ENCODE peak calls at places on chromosomes 13 and 19, in four cellular contexts. Z is PC-9, Y is neural progenitor cell, C is mammary epithelial cell. F is an unnamed sample.

GRCh38 chr13:76043882-76044281 is 407.8 kb downstream of the LMO7 start:
- DNase-seq in Z (no peak), Y (peak; percentile 19), C (no peak), F (no peak)

GRCh38 chr19:14006766-14007562 is 844 bp upstream of the RFX1 start:
- DNase-seq in Z (no peak), Y (no peak), C (no peak), F (no peak)

GRCh38 chr19:48873476-48874308 is 1.5 kb downstream of the PPP1R15A start:
- DNase-seq in Z (no peak), Y (peak; percentile 0), C (no peak), F (no peak)

GRCh38 chr13:98252931-98253470 is 75.9 kb upstream of the RNF113B start:
- DNase-seq in Z (no peak), Y (no peak), C (no peak), F (no peak)

GRCh38 chr19:1074512-1075283 is 7.7 kb downstream of the ARHGAP45 start:
- DNase-seq in Z (no peak), Y (no peak), C (peak; percentile 51), F (peak; percentile 93)

GRCh38 chr19:33444238-33444992 is 70.9 kb downstream of the CEBPG start:
- DNase-seq in Z (no peak), Y (no peak), C (no peak), F (no peak)

GRCh38 chr13:31012285-31013024 is 80.0 kb downstream of the TEX26 start:
- DNase-seq in Z (no peak), Y (peak; percentile 22), C (no peak), F (no peak)

GRCh38 chr13:75908137-75908536 is 272.0 kb downstream of the LMO7 start:
- DNase-seq in Z (no peak), Y (peak; percentile 6), C (no peak), F (no peak)

GRCh38 chr19:12865746-12866415 is 15.4 kb downstream of the DNASE2 start:
- DNase-seq in Z (no peak), Y (peak; percentile 13), C (no peak), F (no peak)

DNA sequence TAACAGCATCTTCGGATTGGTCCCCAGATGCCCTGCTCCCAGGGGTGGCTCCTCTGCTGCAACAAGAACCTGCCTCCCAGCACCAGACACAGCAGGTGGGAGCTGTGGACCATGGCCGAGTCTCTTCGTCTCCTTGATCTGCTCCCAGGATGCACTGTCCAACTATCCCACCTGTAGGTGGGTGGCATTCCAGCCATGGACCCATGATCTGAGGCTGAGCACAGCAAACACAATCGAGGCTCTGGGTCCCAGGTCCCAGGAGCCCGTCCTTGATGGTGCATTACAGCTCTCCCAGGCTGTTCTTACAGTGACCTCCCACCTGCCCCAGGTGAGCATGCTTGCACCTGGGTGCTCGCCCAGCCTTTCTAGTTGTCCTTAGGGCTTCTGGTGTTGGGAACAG is 1.6 kb downstream of the ZNF837 start:
- DNase-seq in Z (no peak), Y (no peak), C (no peak), F (no peak)
- H3K4me3 ChIP-seq in Z (no peak overlapping the region), Y (no peak overlapping the region), C (no peak overlapping the region), F (peak overlapping the region; percentile 75)

GRCh38 chr13:99436013-99436412 is 65.3 kb upstream of the TM9SF2 start:
- DNase-seq in Z (peak; percentile 63), Y (no peak), C (peak; percentile 15), F (no peak)

GRCh38 chr13:99435116-99435515 is 66.2 kb upstream of the TM9SF2 start:
- DNase-seq in Z (no peak), Y (no peak), C (no peak), F (no peak)

GRCh38 chr13:99432637-99433542 is 68.4 kb upstream of the TM9SF2 start:
- DNase-seq in Z (peak; percentile 86), Y (peak; percentile 79), C (peak; percentile 34), F (peak; percentile 57)

GRCh38 chr13:99433543-99434075 is 67.7 kb upstream of the TM9SF2 start:
- DNase-seq in Z (no peak), Y (no peak), C (no peak), F (no peak)

DNA sequence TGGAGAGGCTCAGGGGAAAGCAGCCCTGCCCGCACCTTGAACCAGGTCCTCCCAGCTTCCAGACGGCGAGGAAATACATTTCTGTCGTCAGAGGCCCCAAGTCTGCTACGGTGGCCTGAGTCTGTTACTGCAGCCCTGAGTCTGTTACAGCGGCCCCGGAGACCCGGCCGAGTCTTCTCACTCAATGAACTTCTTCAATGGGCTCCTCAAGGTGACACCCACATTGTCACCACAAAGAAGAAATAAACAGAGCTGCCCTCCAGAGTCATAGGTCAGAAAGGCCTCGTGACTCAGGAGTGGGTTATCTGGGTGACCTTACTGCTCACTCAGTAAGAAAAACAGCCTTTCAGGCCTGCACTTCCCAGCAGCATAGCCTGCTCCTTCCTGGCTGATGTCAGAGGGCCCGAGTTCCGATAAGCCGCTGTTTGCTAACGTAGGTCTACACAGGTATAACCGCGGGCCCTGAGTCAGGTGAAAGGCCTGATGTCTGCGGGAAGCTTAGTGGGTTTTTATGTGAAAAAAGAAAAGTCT is 66.9 kb upstream of the TM9SF2 start:
- DNase-seq in Z (no peak), Y (no peak), C (no peak), F (no peak)
- H3K4me1 ChIP-seq in Z (peaks cover 23% of the 10 kb centered on the region), Y (peaks cover 7% of the 10 kb centered on the region), C (peaks cover 10% of the 10 kb centered on the region), F (peaks cover 33% of the 10 kb centered on the region)

DNA sequence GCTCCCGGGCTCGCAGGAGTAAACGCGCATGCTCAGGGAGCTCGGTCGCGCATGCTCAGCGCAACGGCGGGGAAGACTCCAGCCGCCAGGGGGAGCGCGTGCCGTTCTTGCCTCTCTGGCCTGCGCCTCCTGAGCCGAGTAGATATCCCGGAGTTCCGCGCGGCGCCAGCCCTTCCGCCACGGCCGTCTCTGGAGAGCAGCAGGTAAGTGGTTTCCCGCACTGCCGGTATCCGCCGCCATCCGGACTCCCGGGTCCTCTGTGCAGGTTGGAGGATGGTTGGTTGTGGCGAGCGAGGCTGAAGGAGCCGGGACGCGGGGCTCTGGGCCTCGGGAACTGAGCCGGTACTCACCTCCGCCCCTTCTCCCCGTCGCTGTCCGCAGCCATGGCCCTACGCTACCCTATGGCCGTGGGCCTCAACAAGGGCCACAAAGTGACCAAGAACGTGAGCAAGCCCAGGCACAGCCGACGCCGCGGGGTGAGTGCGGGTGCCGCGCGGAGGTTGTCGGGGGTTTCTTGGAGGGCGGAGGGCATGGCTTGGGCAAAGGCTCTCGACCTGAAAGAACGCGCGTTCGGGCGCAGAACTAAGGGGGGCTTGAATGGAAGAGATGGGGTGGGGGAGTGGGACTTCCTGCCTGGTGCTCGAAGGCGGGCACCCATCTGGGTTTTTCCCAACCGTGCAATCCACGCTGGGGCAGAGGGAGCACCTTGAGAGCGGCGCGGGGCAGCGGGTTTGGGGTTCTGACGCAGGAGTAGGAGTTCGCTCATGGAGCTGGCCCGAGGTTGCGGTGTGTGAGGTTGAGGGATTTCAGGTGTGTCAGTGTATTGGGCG is at the start of gene RPL36:
- DNase-seq in Z (peak; percentile 80), Y (peak; percentile 98), C (peak; percentile 95), F (peak; percentile 98)
- H3K79me2 ChIP-seq in Z (peaks cover 37% of the 10 kb centered on the region), Y (peaks cover 43% of the 10 kb centered on the region), C (peaks cover 53% of the 10 kb centered on the region), F (peaks cover 53% of the 10 kb centered on the region)

DNA sequence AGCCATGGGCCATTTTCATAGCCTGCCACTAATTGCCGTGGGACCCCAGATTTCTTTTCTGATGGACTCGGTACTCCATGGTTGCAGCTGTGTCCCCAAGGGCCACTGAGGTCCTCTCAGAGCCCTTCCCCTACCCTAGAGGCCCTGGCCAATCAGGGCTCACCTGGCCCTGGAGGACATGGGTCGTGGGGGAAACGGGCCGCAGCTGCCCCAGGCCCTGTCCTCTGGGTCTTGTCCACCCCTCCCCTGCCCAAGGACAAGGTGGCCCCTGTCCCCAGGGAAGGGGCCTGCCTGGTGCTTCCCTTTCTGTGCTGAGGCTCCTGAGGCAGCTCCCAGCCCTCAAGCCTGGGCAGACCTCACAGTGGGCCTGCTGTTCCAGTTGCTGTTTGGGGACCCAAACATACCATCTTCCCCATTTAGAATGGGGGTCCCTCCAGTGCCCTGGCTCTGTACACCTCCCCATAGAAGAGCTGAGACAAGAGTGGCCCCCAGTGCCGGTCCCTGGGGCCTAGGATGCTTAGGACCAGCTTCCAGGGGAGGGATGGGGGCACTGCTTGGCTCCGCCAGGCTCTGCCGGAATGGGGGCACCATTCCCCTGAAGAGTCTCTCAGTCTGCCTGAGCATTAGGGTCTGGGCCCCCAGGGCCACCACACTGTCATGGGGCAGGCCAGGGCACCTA is 3.2 kb downstream of the RAB11B start:
- DNase-seq in Z (no peak), Y (no peak), C (no peak), F (no peak)
- H3K4me3 ChIP-seq in Z (no peak overlapping the region), Y (no peak overlapping the region), C (no peak overlapping the region), F (no peak overlapping the region)

GRCh38 chr19:18737954-18738351 is 53.2 kb downstream of the COMP start:
- DNase-seq in Z (no peak), Y (no peak), C (no peak), F (no peak)

GRCh38 chr19:18736415-18737336 is 53.2 kb downstream of the CRTC1 start:
- DNase-seq in Z (no peak), Y (no peak), C (no peak), F (no peak)

GRCh38 chr19:18735324-18735723 is 51.8 kb downstream of the CRTC1 start:
- DNase-seq in Z (no peak), Y (no peak), C (no peak), F (no peak)

GRCh38 chr19:18737337-18737953 is 53.7 kb downstream of the COMP start:
- DNase-seq in Z (no peak), Y (peak; percentile 39), C (no peak), F (no peak)

DNA sequence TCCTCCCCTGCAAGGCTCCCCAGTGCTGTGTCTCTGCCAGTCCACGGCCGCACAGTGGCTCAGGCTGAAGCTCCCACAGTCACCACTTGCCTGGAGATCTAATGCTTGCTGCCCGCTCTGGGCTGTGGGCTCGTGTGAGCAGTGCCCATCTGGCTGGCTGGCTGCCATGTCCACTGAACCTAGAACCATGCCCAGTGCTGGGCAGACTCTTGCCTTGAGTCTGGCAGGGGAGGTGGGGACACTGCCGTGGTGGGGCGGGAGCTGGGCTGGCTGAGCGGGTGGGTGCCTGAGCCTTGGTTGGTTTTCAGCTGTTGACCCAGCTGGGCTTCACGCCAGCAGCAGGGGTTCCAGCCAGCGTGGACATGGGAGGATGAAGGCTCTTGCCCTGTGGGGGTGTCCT is 52.3 kb downstream of the CRTC1 start:
- DNase-seq in Z (no peak), Y (no peak), C (no peak), F (no peak)
- H3K4me1 ChIP-seq in Z (no peaks in the 10 kb centered on the region), Y (peaks cover 13% of the 10 kb centered on the region), C (peaks cover 6% of the 10 kb centered on the region), F (no peaks in the 10 kb centered on the region)

GRCh38 chr19:55668603-55669348 is 6.2 kb upstream of the EPN1 start:
- DNase-seq in Z (no peak), Y (no peak), C (no peak), F (no peak)
- H3K79me2 ChIP-seq in Z (peaks cover 97% of the 10 kb centered on the region), Y (peaks cover 91% of the 10 kb centered on the region), C (peaks cover 97% of the 10 kb centered on the region), F (peaks cover 97% of the 10 kb centered on the region)

DNA sequence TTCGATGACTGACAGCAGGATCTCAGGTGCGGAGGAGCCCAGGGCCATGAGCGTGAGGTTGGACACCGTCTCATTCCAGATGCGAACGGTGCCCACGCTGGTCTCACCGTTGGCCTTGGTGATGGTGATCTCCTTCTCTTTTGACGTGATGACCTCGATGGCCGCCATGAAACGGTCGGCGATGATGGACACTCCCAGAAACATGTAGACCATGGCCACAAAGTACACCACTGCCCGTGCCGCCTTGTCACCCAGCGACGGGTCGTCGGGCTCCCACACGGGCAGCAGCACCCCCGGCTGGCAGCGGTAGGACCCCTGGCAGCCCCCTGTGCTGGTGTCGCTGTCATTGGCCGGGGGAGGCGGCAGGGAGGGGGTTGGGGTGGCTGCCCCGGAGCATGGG is 5.7 kb downstream of the SLC8A2 start:
- DNase-seq in Z (no peak), Y (no peak), C (no peak), F (no peak)
- H3K4me3 ChIP-seq in Z (no peak overlapping the region), Y (no peak overlapping the region), C (no peak overlapping the region), F (no peak overlapping the region)

F was measured in DND-41.